ENCODE peak calls at places on chromosomes 11 and 22, in nine cellular contexts. One of them, this sample, is unnamed.

GRCh38 chr22:37330200-37331033 is 48.1 kb downstream of the CYTH4 start:
- DNase-seq in foreskin fibroblast: peak; percentile 89
- DNase-seq in T-helper 9 cell: no peak
- DNase-seq in activated CD4-positive, alpha-beta T cell treated with anti-CD3 and anti-CD28 coated beads for 24 hours: peak; percentile 34
- DNase-seq in NCI-H187 treated with DMSO at 0.1 percent for 48 hours: no peak
- DNase-seq in type B pancreatic cell: no peak
- DNase-seq in WTC11: peak; percentile 91
- DNase-seq in CD4-positive, alpha-beta T cell: no peak
- DNase-seq in ecto neural progenitor cell: peak; percentile 94
- DNase-seq in this sample: peak; percentile 71

GRCh38 chr22:49211176-49211575 is 616.5 kb downstream of the BRD1 start:
- DNase-seq in activated CD4-positive, alpha-beta T cell treated with anti-CD3 and anti-CD28 coated beads for 24 hours: no peak
- DNase-seq in foreskin fibroblast: no peak
- DNase-seq in T-helper 9 cell: no peak
- DNase-seq in CD4-positive, alpha-beta T cell: no peak
- DNase-seq in ecto neural progenitor cell: no peak
- DNase-seq in WTC11: no peak
- DNase-seq in type B pancreatic cell: peak; percentile 18
- DNase-seq in NCI-H187 treated with DMSO at 0.1 percent for 48 hours: no peak
- DNase-seq in this sample: no peak

GRCh38 chr11:77695417-77695816 is 57.8 kb upstream of the CLNS1A start:
- DNase-seq in CD4-positive, alpha-beta T cell: no peak
- DNase-seq in type B pancreatic cell: no peak
- DNase-seq in T-helper 9 cell: no peak
- DNase-seq in NCI-H187 treated with DMSO at 0.1 percent for 48 hours: no peak
- DNase-seq in foreskin fibroblast: no peak
- DNase-seq in ecto neural progenitor cell: no peak
- DNase-seq in WTC11: no peak
- DNase-seq in activated CD4-positive, alpha-beta T cell treated with anti-CD3 and anti-CD28 coated beads for 24 hours: no peak
- DNase-seq in this sample: no peak

GRCh38 chr11:14819596-14819995 is 72.4 kb downstream of the CYP2R1 start:
- DNase-seq in CD4-positive, alpha-beta T cell: no peak
- DNase-seq in WTC11: no peak
- DNase-seq in ecto neural progenitor cell: no peak
- DNase-seq in foreskin fibroblast: peak; percentile 4
- DNase-seq in T-helper 9 cell: no peak
- DNase-seq in NCI-H187 treated with DMSO at 0.1 percent for 48 hours: no peak
- DNase-seq in activated CD4-positive, alpha-beta T cell treated with anti-CD3 and anti-CD28 coated beads for 24 hours: no peak
- DNase-seq in type B pancreatic cell: no peak
- DNase-seq in this sample: no peak

GRCh38 chr11:2358754-2359444 is 18.2 kb upstream of the CD81 start:
- DNase-seq in ecto neural progenitor cell: no peak
- DNase-seq in type B pancreatic cell: no peak
- DNase-seq in CD4-positive, alpha-beta T cell: no peak
- DNase-seq in foreskin fibroblast: no peak
- DNase-seq in T-helper 9 cell: no peak
- DNase-seq in activated CD4-positive, alpha-beta T cell treated with anti-CD3 and anti-CD28 coated beads for 24 hours: no peak
- DNase-seq in NCI-H187 treated with DMSO at 0.1 percent for 48 hours: no peak
- DNase-seq in WTC11: no peak
- DNase-seq in this sample: no peak

GRCh38 chr11:14905104-14906033 is 13.3 kb upstream of the CYP2R1 start:
- DNase-seq in ecto neural progenitor cell: peak; percentile 81
- DNase-seq in NCI-H187 treated with DMSO at 0.1 percent for 48 hours: no peak
- DNase-seq in WTC11: peak; percentile 91
- DNase-seq in foreskin fibroblast: peak; percentile 45
- DNase-seq in activated CD4-positive, alpha-beta T cell treated with anti-CD3 and anti-CD28 coated beads for 24 hours: peak; percentile 45
- DNase-seq in type B pancreatic cell: no peak
- DNase-seq in T-helper 9 cell: peak; percentile 70
- DNase-seq in CD4-positive, alpha-beta T cell: peak; percentile 64
- DNase-seq in this sample: peak; percentile 16

GRCh38 chr11:35087648-35088047 is 51.3 kb upstream of the CD44 start:
- DNase-seq in NCI-H187 treated with DMSO at 0.1 percent for 48 hours: no peak
- DNase-seq in WTC11: no peak
- DNase-seq in CD4-positive, alpha-beta T cell: no peak
- DNase-seq in activated CD4-positive, alpha-beta T cell treated with anti-CD3 and anti-CD28 coated beads for 24 hours: no peak
- DNase-seq in foreskin fibroblast: peak; percentile 44
- DNase-seq in ecto neural progenitor cell: peak; percentile 25
- DNase-seq in type B pancreatic cell: no peak
- DNase-seq in T-helper 9 cell: no peak
- DNase-seq in this sample: no peak

GRCh38 chr11:134579709-134580634 is 167.9 kb upstream of the B3GAT1 start:
- DNase-seq in T-helper 9 cell: no peak
- DNase-seq in type B pancreatic cell: no peak
- DNase-seq in NCI-H187 treated with DMSO at 0.1 percent for 48 hours: no peak
- DNase-seq in CD4-positive, alpha-beta T cell: no peak
- DNase-seq in WTC11: no peak
- DNase-seq in ecto neural progenitor cell: peak; percentile 45
- DNase-seq in activated CD4-positive, alpha-beta T cell treated with anti-CD3 and anti-CD28 coated beads for 24 hours: no peak
- DNase-seq in foreskin fibroblast: no peak
- DNase-seq in this sample: no peak

GRCh38 chr11:47412152-47412746 is 3.9 kb downstream of the SLC39A13 start:
- DNase-seq in ecto neural progenitor cell: peak; percentile 83
- DNase-seq in CD4-positive, alpha-beta T cell: peak; percentile 38
- DNase-seq in WTC11: peak; percentile 86
- DNase-seq in type B pancreatic cell: no peak
- DNase-seq in T-helper 9 cell: peak; percentile 48
- DNase-seq in NCI-H187 treated with DMSO at 0.1 percent for 48 hours: no peak
- DNase-seq in activated CD4-positive, alpha-beta T cell treated with anti-CD3 and anti-CD28 coated beads for 24 hours: peak; percentile 50
- DNase-seq in foreskin fibroblast: peak; percentile 74
- DNase-seq in this sample: peak; percentile 40

GRCh38 chr11:130603585-130603906 is 155.1 kb downstream of the ADAMTS15 start:
- DNase-seq in CD4-positive, alpha-beta T cell: no peak
- DNase-seq in activated CD4-positive, alpha-beta T cell treated with anti-CD3 and anti-CD28 coated beads for 24 hours: no peak
- DNase-seq in NCI-H187 treated with DMSO at 0.1 percent for 48 hours: no peak
- DNase-seq in WTC11: no peak
- DNase-seq in ecto neural progenitor cell: no peak
- DNase-seq in T-helper 9 cell: no peak
- DNase-seq in type B pancreatic cell: no peak
- DNase-seq in foreskin fibroblast: no peak
- DNase-seq in this sample: no peak

GRCh38 chr11:44564198-44564597 is 1.3 kb upstream of the CD82 start:
- DNase-seq in T-helper 9 cell: no peak
- DNase-seq in type B pancreatic cell: no peak
- DNase-seq in WTC11: no peak
- DNase-seq in foreskin fibroblast: no peak
- DNase-seq in CD4-positive, alpha-beta T cell: no peak
- DNase-seq in NCI-H187 treated with DMSO at 0.1 percent for 48 hours: no peak
- DNase-seq in ecto neural progenitor cell: no peak
- DNase-seq in activated CD4-positive, alpha-beta T cell treated with anti-CD3 and anti-CD28 coated beads for 24 hours: no peak
- DNase-seq in this sample: no peak

GRCh38 chr22:23555118-23555517 is 25.0 kb downstream of the IGLL1 start:
- DNase-seq in WTC11: no peak
- DNase-seq in activated CD4-positive, alpha-beta T cell treated with anti-CD3 and anti-CD28 coated beads for 24 hours: no peak
- DNase-seq in NCI-H187 treated with DMSO at 0.1 percent for 48 hours: no peak
- DNase-seq in type B pancreatic cell: no peak
- DNase-seq in ecto neural progenitor cell: no peak
- DNase-seq in CD4-positive, alpha-beta T cell: no peak
- DNase-seq in foreskin fibroblast: no peak
- DNase-seq in T-helper 9 cell: no peak
- DNase-seq in this sample: no peak

GRCh38 chr11:66267379-66268209 is 845 bp upstream of the RAB1B start:
- DNase-seq in type B pancreatic cell: peak; percentile 94
- DNase-seq in WTC11: peak; percentile 86
- DNase-seq in foreskin fibroblast: peak; percentile 96
- DNase-seq in T-helper 9 cell: peak; percentile 86
- DNase-seq in NCI-H187 treated with DMSO at 0.1 percent for 48 hours: no peak
- DNase-seq in ecto neural progenitor cell: peak; percentile 93
- DNase-seq in CD4-positive, alpha-beta T cell: peak; percentile 81
- DNase-seq in activated CD4-positive, alpha-beta T cell treated with anti-CD3 and anti-CD28 coated beads for 24 hours: peak; percentile 82
- DNase-seq in this sample: peak; percentile 90

GRCh38 chr22:35301370-35301874 is 1.7 kb downstream of the TOM1 start:
- DNase-seq in WTC11: no peak
- DNase-seq in foreskin fibroblast: peak; percentile 76
- DNase-seq in T-helper 9 cell: no peak
- DNase-seq in ecto neural progenitor cell: no peak
- DNase-seq in NCI-H187 treated with DMSO at 0.1 percent for 48 hours: no peak
- DNase-seq in type B pancreatic cell: peak; percentile 31
- DNase-seq in CD4-positive, alpha-beta T cell: no peak
- DNase-seq in activated CD4-positive, alpha-beta T cell treated with anti-CD3 and anti-CD28 coated beads for 24 hours: no peak
- DNase-seq in this sample: peak; percentile 99

This sample was measured in fibroblast of gingiva.